ENCODE peak calls at places on chromosomes 3 and 15, in ten cellular contexts. N, V, F, E, Q, R, J, D, L and X are unnamed samples. For H3K4me1, the result is how much of the 10 kb centered on the place peaks cover.

GRCh38 chr3:21835266-21835665 is 84.3 kb upstream of the ZNF385D start:
- DNase-seq in R (no peak), V (no peak), E (no peak), N (no peak), D (no peak), F (no peak), J (no peak), Q (no peak), L (no peak), X (no peak)

GRCh38 chr15:65576669-65577068 is 34.3 kb downstream of the INTS14 start:
- DNase-seq in N (no peak), J (no peak), R (no peak), E (no peak), Q (no peak), V (no peak), F (no peak), L (no peak), D (no peak), X (no peak)

GRCh38 chr3:16060358-16060852 is 114.1 kb upstream of the GALNT15 start:
- DNase-seq in N (peak), J (no peak), E (peak), F (peak), Q (no peak), L (peak), R (no peak), D (no peak), V (no peak), X (peak)

GRCh38 chr3:185561374-185561943 is 9.1 kb upstream of the LIPH start:
- DNase-seq in E (peak), F (no peak), R (no peak), D (no peak), V (peak), J (no peak), L (no peak), N (peak), Q (no peak), X (peak)

GRCh38 chr3:124770341-124771082 is 40.3 kb downstream of the UMPS start:
- DNase-seq in R (no peak), N (peak), J (peak), V (no peak), E (no peak), Q (no peak), L (no peak), D (no peak), F (no peak), X (no peak)

GRCh38 chr3:104126463-104126862 is 1240.2 kb upstream of the ALCAM start:
- DNase-seq in D (no peak), R (no peak), L (no peak), V (no peak), J (no peak), Q (no peak), E (no peak), F (no peak), N (no peak), X (no peak)

GRCh38 chr3:141370065-141370533 is 1.8 kb downstream of the ZBTB38 start:
- DNase-seq in R (peak), V (peak), E (peak), F (peak), Q (no peak), J (peak), L (peak), D (peak), N (no peak), X (peak)

GRCh38 chr3:188212308-188212969 is 58.5 kb downstream of the LPP start:
- DNase-seq in N (no peak), J (no peak), E (no peak), D (no peak), Q (no peak), L (peak), R (no peak), V (no peak), F (no peak), X (no peak)

GRCh38 chr3:16412192-16412808 is 101.2 kb downstream of the RFTN1 start:
- DNase-seq in D (no peak), F (no peak), J (no peak), L (no peak), E (no peak), Q (no peak), N (no peak), R (no peak), V (no peak), X (no peak)

GRCh38 chr3:182782149-182782548 is 11.2 kb upstream of the ATP11B start:
- DNase-seq in N (no peak), L (no peak), Q (no peak), J (no peak), E (no peak), V (no peak), D (no peak), R (no peak), F (no peak), X (no peak)

GRCh38 chr3:98986073-98986472 is 84.6 kb upstream of the DCBLD2 start:
- DNase-seq in J (peak), E (no peak), L (peak), N (no peak), V (no peak), F (peak), D (no peak), R (no peak), Q (no peak), X (peak)

GRCh38 chr3:151283907-151284461 is 5.6 kb upstream of the P2RY14 start:
- DNase-seq in E (no peak), L (peak), R (no peak), V (peak), D (no peak), N (no peak), J (no peak), F (peak), Q (no peak), X (no peak)

GRCh38 chr3:71397046-71397445 is 186.5 kb downstream of the FOXP1 start:
- DNase-seq in E (no peak), J (peak), R (no peak), Q (no peak), D (no peak), N (no peak), V (peak), L (peak), F (peak), X (no peak)

GRCh38 chr15:48354694-48355303 is 23.6 kb downstream of the DUT start:
- DNase-seq in E (no peak), D (no peak), R (no peak), J (no peak), V (no peak), N (no peak), Q (no peak), F (no peak), L (no peak), X (no peak)
- H3K4me3 ChIP-seq in E (no peak), D (no peak), R (no peak), J (no peak), V (no peak), N (no peak), Q (no peak), F (no peak), L (no peak), X (no peak)

GRCh38 chr15:31340047-31340446 is 13.4 kb downstream of the KLF13 start:
- DNase-seq in V (no peak), R (no peak), L (no peak), E (no peak), Q (peak), F (no peak), N (no peak), J (no peak), D (no peak), X (no peak)

GRCh38 chr15:31341501-31342195 is 15.0 kb downstream of the KLF13 start:
- DNase-seq in N (no peak), E (no peak), D (peak), F (no peak), J (no peak), L (no peak), R (no peak), Q (peak), V (no peak), X (no peak)

GRCh38 chr15:31341036-31341435 is 14.4 kb downstream of the KLF13 start:
- DNase-seq in N (no peak), F (no peak), L (no peak), D (no peak), E (no peak), Q (peak), V (no peak), J (no peak), R (no peak), X (no peak)

GRCh38 chr15:31339558-31339895 is 12.9 kb downstream of the KLF13 start:
- DNase-seq in F (no peak), J (no peak), R (no peak), Q (peak), V (peak), L (no peak), D (no peak), N (no peak), E (peak), X (no peak)

DNA sequence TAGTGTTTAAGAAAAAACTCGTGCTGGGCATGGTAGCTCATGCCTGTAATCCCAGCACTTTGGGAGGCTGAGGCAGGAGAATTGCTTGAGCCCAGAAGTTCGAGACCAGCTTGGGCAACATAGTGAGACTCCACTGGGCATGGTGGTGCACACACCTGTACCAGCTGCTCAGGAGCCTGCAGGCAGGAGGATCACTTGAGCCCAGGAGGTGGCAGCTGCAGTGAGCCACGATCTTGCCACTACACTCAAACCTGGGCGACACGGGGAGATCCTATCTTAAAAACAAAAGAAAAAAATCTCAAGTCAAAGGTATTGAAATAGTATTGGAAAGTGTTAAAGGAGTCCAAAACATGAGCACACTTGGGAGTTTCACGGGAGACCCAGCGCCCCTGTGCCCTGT is 14.0 kb downstream of the KLF13 start:
- DNase-seq in F (no peak), J (no peak), D (no peak), R (no peak), E (no peak), V (no peak), N (no peak), Q (peak), L (no peak), X (no peak)
- H3K4me1 ChIP-seq in F (under half), J (under half), D (half or more), R (half or more), E (half or more), V (half or more), N (half or more), Q (half or more), L (under half), X (under half)

GRCh38 chr15:27679203-27679602 is 419.9 kb downstream of the OCA2 start:
- DNase-seq in D (no peak), Q (no peak), E (no peak), R (no peak), L (no peak), N (no peak), F (no peak), V (no peak), J (peak), X (no peak)

GRCh38 chr15:27675571-27675970 is 423.5 kb downstream of the OCA2 start:
- DNase-seq in D (no peak), J (no peak), R (no peak), V (no peak), N (no peak), F (no peak), E (no peak), L (no peak), Q (no peak), X (no peak)

GRCh38 chr15:27674826-27675225 is 424.3 kb downstream of the OCA2 start:
- DNase-seq in F (no peak), D (no peak), V (no peak), Q (no peak), E (no peak), R (no peak), N (no peak), L (no peak), J (no peak), X (no peak)

GRCh38 chr15:27677951-27678350 is 421.2 kb downstream of the OCA2 start:
- DNase-seq in E (no peak), Q (no peak), V (no peak), L (no peak), D (no peak), N (no peak), J (no peak), F (no peak), R (no peak), X (no peak)

DNA sequence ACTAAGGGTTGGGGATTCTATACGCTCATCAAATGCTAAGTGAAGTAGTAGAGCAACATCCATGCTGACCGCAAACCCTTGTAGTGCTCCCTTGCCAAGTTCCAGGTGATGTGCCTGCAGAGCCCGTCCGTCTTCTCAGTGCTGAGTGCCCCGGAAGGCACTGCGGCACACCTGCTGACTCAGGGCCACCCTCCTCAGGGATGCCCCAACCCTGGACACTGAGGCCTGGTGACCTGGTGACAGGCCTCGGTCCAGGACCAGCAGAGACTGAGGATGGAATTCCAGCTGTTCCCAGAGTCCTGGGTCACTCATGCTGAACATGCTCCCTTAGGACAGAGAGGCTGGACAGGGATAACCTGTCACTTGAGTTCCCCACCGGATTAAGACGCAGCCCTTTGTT is 422.5 kb downstream of the OCA2 start:
- DNase-seq in Q (no peak), L (no peak), V (no peak), R (no peak), N (no peak), E (no peak), D (no peak), J (peak), F (no peak), X (no peak)
- H3K4me3 ChIP-seq in Q (no peak), L (no peak), V (no peak), R (no peak), N (no peak), E (no peak), D (no peak), J (no peak), F (no peak), X (no peak)

DNA sequence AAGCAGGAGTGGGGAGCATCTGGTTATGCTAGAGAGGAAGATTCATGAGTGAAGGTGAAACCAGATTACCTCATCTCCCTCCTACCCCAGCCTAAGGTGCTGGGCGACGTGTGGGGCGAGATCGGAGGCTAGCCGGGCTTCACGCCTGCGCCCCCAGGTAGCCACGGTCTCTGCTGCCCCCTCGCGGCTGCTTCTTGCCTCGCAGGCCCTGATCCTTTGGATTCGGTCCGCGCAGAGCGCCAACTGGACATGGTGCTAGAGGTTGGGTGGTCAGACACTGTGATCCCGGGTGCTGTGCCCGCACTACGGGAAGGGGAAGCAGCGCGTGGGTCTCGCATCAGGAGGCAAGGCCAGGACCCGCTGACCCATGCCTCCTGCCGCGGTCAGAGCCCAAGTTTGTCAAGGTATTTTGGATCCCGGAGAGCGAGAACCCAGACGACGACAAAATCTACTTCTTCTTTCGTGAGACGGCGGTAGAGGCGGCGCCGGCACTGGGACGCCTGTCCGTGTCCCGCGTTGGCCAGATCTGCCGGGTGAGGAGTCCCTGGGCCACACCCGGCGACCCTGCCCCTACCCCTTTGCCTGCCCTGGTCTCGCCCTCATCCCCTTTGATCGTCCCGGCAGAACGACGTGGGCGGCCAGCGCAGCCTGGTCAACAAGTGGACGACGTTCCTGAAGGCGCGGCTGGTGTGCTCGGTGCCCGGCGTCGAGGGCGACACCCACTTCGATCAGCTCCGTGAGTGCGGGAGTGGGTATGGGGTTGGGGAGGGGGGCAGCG is 4.2 kb downstream of the SEMA3B start:
- DNase-seq in L (peak), R (peak), F (peak), V (peak), J (peak), D (peak), Q (peak), E (peak), N (peak), X (peak)
- H3K4me1 ChIP-seq in L (under half), R (under half), F (under half), V (half or more), J (under half), D (under half), Q (half or more), E (under half), N (under half), X (under half)

GRCh38 chr15:93086791-93087190 is 2.2 kb downstream of the RGMA start:
- DNase-seq in Q (no peak), J (no peak), V (no peak), F (no peak), D (no peak), N (no peak), R (no peak), L (no peak), E (no peak), X (no peak)

GRCh38 chr15:93088200-93088980 is 621 bp downstream of the RGMA start:
- DNase-seq in J (peak), E (no peak), D (no peak), Q (no peak), R (peak), L (peak), F (peak), V (peak), N (peak), X (no peak)

GRCh38 chr15:93089855-93090305 is 869 bp upstream of the RGMA start:
- DNase-seq in E (no peak), V (peak), J (peak), R (no peak), D (no peak), L (no peak), F (no peak), N (peak), Q (no peak), X (no peak)

GRCh38 chr15:93088981-93089854 is at the start of gene RGMA:
- DNase-seq in D (no peak), V (peak), N (peak), L (no peak), Q (no peak), F (peak), E (no peak), R (no peak), J (peak), X (no peak)

GRCh38 chr15:93087825-93088199 is 1.2 kb downstream of the RGMA start:
- DNase-seq in J (peak), R (peak), F (peak), N (peak), V (peak), Q (peak), L (peak), D (peak), E (peak), X (no peak)
- H3K4me3 ChIP-seq in J (peak), R (peak), F (peak), N (peak), V (no peak), Q (peak), L (peak), D (peak), E (peak), X (no peak)

DNA sequence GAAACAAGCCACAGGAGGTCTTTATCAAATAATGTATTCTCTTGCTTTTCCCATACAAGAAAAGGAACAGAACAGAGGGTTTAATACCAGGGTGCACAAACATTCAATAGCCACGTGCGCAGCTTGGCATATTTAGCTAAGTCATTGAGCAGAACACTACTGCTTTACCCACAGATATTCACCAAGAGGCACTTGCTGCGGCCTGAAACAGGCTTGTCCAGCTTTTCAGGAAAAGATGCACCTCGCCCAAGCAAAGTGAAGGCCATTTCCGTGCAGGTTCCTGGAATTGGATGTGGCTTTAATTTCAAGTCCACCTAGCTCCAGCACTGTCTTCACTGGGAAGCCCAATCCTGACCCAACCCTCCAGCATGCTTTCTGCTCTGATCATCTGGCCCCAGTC is 17.6 kb downstream of the ZDHHC3 start:
- DNase-seq in V (no peak), D (no peak), N (no peak), J (no peak), Q (no peak), R (no peak), E (no peak), L (no peak), F (no peak), X (peak)
- H3K4me1 ChIP-seq in V (under half), D (under half), N (under half), J (under half), Q (under half), R (under half), E (under half), L (under half), F (under half), X (half or more)

DNA sequence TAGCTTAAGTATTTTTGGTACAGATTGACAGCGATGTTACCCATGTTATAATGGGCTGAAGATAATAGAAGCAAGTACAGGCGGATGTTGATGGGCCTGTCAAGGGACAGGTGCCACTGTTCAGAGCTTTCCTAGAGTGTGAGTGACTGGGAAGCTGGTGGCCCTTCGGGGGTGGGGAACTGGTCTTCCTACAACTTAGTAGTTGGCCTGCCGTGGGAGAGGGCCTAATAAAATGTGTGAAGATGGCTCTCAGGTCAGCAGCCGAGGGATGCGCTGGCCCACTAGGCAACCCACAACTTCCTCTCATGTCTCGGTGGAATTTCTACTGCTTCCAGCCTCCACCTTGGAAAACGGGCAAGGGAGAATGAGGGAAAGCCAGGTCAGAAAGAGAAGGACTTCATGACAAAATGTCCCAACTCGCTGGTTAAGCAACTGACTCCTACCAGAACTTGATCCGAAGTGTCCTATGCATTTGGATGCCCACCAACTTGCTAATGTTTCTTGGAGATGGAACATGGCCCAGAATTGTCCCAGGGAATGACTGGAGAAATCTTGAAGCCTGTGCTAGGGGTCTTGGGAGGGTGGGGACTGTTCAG is 1.4 kb downstream of the GYG1 start:
- DNase-seq in N (peak), V (no peak), R (no peak), D (no peak), F (no peak), Q (no peak), J (peak), E (no peak), L (no peak), X (no peak)
- H3K4me3 ChIP-seq in N (peak), V (no peak), R (peak), D (peak), F (peak), Q (no peak), J (peak), E (peak), L (peak), X (peak)